ENCODE peak calls at places on chromosomes 13 and 19, in five cellular contexts. Q is NCI-H1417, C is mammary epithelial cell, P is MV-4-11, V is NAMALWA. L is an unnamed sample.
A peak's percentile ranks its signal among the peaks of the same experiment; 100 is the strongest.

GRCh38 chr13:113577881-113578435 is 6.6 kb upstream of the TFDP1 start:
- DNase-seq in Q (no peak), C (no peak), P (no peak), V (no peak), L (no peak)

GRCh38 chr13:112240076-112240475 is 136.1 kb upstream of the SPACA7 start:
- DNase-seq in Q (no peak), P (no peak), C (no peak), V (no peak), L (no peak)

GRCh38 chr19:4807188-4807587 is 15.7 kb downstream of the FEM1A start:
- DNase-seq in P (peak; percentile 100), Q (no peak), V (peak; percentile 70), C (no peak), L (no peak)

GRCh38 chr19:32418155-32418554 is 12.6 kb downstream of the DPY19L3 start:
- DNase-seq in P (no peak), V (no peak), C (no peak), Q (no peak), L (no peak)

GRCh38 chr13:98556968-98557591 is 19.8 kb downstream of the STK24 start:
- DNase-seq in P (no peak), Q (no peak), V (no peak), C (peak; percentile 76), L (no peak)

GRCh38 chr13:24124789-24125476 is 35.6 kb upstream of the SPATA13 start:
- DNase-seq in V (peak; percentile 42), C (no peak), Q (no peak), P (peak; percentile 67), L (no peak)

GRCh38 chr13:95714142-95714832 is 37.3 kb downstream of the DNAJC3 start:
- DNase-seq in Q (no peak), P (peak; percentile 54), C (peak; percentile 89), V (no peak), L (peak; percentile 34)

GRCh38 chr13:45092668-45093067 is 27.6 kb upstream of the GTF2F2 start:
- DNase-seq in V (no peak), Q (no peak), P (peak; percentile 36), C (peak; percentile 56), L (no peak)

GRCh38 chr19:46495789-46496099 is at the start of gene PNMA8B:
- DNase-seq in C (peak; percentile 81), P (no peak), V (no peak), Q (peak; percentile 95), L (no peak)

GRCh38 chr19:52248256-52248655 is 21.1 kb upstream of the ZNF766 start:
- DNase-seq in Q (peak; percentile 37), C (peak; percentile 42), V (peak; percentile 53), P (peak; percentile 35), L (peak; percentile 84)

GRCh38 chr19:45507864-45508680 is 793 bp downstream of the VASP start:
- DNase-seq in P (no peak), Q (no peak), C (no peak), V (peak; percentile 45), L (peak; percentile 58)

GRCh38 chr19:48627211-48627864 is 8.0 kb downstream of the SPHK2 start:
- DNase-seq in Q (no peak), P (no peak), C (peak; percentile 71), V (no peak), L (no peak)

GRCh38 chr19:2578911-2579677 is 103.2 kb downstream of the GADD45B start:
- DNase-seq in P (peak; percentile 66), V (no peak), C (peak; percentile 69), Q (peak; percentile 52), L (peak; percentile 83)

GRCh38 chr13:92681239-92681638 is 545.4 kb upstream of the GPC6 start:
- DNase-seq in V (no peak), P (no peak), Q (no peak), C (no peak), L (no peak)

GRCh38 chr13:48110930-48111721 is 16.2 kb upstream of the MED4 start:
- DNase-seq in Q (no peak), V (no peak), P (no peak), C (peak; percentile 27), L (no peak)